ENCODE peak calls at places on chromosomes 13 and 19, in ten cellular contexts. One of them, this sample, is unnamed. For H3K4me1, the result is how much of the 10 kb centered on the place peaks cover.

GRCh38 chr13:28475916-28476725 is 18.8 kb downstream of the FLT1 start:
- DNase-seq in psoas muscle: no peak
- DNase-seq in heart right ventricle: no peak
- DNase-seq in cardiac muscle cell: peak
- DNase-seq in tibial nerve: no peak
- DNase-seq in colonic mucosa: no peak
- DNase-seq in tibial artery: no peak
- DNase-seq in transverse colon: no peak
- DNase-seq in CD8-positive, alpha-beta memory T cell: no peak
- DNase-seq in endodermal cell: no peak
- DNase-seq in this sample: no peak

GRCh38 chr19:2719910-2720776 is 1.0 kb downstream of the DIRAS1 start:
- DNase-seq in psoas muscle: no peak
- DNase-seq in heart right ventricle: peak
- DNase-seq in cardiac muscle cell: peak
- DNase-seq in tibial nerve: no peak
- DNase-seq in colonic mucosa: no peak
- DNase-seq in tibial artery: no peak
- DNase-seq in transverse colon: no peak
- DNase-seq in CD8-positive, alpha-beta memory T cell: no peak
- DNase-seq in endodermal cell: peak
- DNase-seq in this sample: no peak

GRCh38 chr13:71577127-71577526 is 289.9 kb downstream of the DACH1 start:
- DNase-seq in psoas muscle: no peak
- DNase-seq in heart right ventricle: no peak
- DNase-seq in cardiac muscle cell: peak
- DNase-seq in tibial nerve: no peak
- DNase-seq in colonic mucosa: no peak
- DNase-seq in tibial artery: no peak
- DNase-seq in transverse colon: no peak
- DNase-seq in CD8-positive, alpha-beta memory T cell: no peak
- DNase-seq in endodermal cell: no peak
- DNase-seq in this sample: no peak

GRCh38 chr13:40206241-40207109 is 460.0 kb downstream of the FOXO1 start:
- DNase-seq in psoas muscle: no peak
- DNase-seq in heart right ventricle: no peak
- DNase-seq in cardiac muscle cell: peak
- DNase-seq in tibial nerve: no peak
- DNase-seq in colonic mucosa: no peak
- DNase-seq in tibial artery: no peak
- DNase-seq in transverse colon: no peak
- DNase-seq in CD8-positive, alpha-beta memory T cell: no peak
- DNase-seq in endodermal cell: no peak
- DNase-seq in this sample: no peak

GRCh38 chr19:42081584-42082258 is 5.8 kb downstream of the ZNF574 start:
- DNase-seq in psoas muscle: no peak
- DNase-seq in heart right ventricle: no peak
- DNase-seq in cardiac muscle cell: peak
- DNase-seq in tibial nerve: no peak
- DNase-seq in colonic mucosa: peak
- DNase-seq in tibial artery: no peak
- DNase-seq in transverse colon: no peak
- DNase-seq in CD8-positive, alpha-beta memory T cell: no peak
- DNase-seq in endodermal cell: no peak
- DNase-seq in this sample: no peak

GRCh38 chr13:44373247-44373600 is 400 bp upstream of the SERP2 start:
- DNase-seq in psoas muscle: no peak
- DNase-seq in heart right ventricle: no peak
- DNase-seq in cardiac muscle cell: no peak
- DNase-seq in tibial nerve: no peak
- DNase-seq in colonic mucosa: no peak
- DNase-seq in tibial artery: no peak
- DNase-seq in transverse colon: no peak
- DNase-seq in CD8-positive, alpha-beta memory T cell: no peak
- DNase-seq in endodermal cell: peak
- DNase-seq in this sample: no peak

GRCh38 chr13:113852536-113853517 is 11.0 kb downstream of the GAS6 start:
- DNase-seq in psoas muscle: peak
- DNase-seq in heart right ventricle: no peak
- DNase-seq in cardiac muscle cell: no peak
- DNase-seq in tibial nerve: no peak
- DNase-seq in colonic mucosa: peak
- DNase-seq in tibial artery: peak
- DNase-seq in transverse colon: no peak
- DNase-seq in CD8-positive, alpha-beta memory T cell: no peak
- DNase-seq in endodermal cell: peak
- DNase-seq in this sample: no peak

GRCh38 chr13:40812724-40813445 is 23.5 kb downstream of the SLC25A15 start:
- DNase-seq in psoas muscle: no peak
- DNase-seq in heart right ventricle: no peak
- DNase-seq in cardiac muscle cell: peak
- DNase-seq in tibial nerve: no peak
- DNase-seq in colonic mucosa: no peak
- DNase-seq in tibial artery: no peak
- DNase-seq in transverse colon: no peak
- DNase-seq in CD8-positive, alpha-beta memory T cell: no peak
- DNase-seq in endodermal cell: no peak
- DNase-seq in this sample: no peak

GRCh38 chr19:43519436-43520088 is 7.4 kb downstream of the ETHE1 start:
- DNase-seq in psoas muscle: peak
- DNase-seq in heart right ventricle: peak
- DNase-seq in cardiac muscle cell: peak
- DNase-seq in tibial nerve: peak
- DNase-seq in colonic mucosa: peak
- DNase-seq in tibial artery: peak
- DNase-seq in transverse colon: peak
- DNase-seq in CD8-positive, alpha-beta memory T cell: peak
- DNase-seq in endodermal cell: peak
- DNase-seq in this sample: peak

DNA sequence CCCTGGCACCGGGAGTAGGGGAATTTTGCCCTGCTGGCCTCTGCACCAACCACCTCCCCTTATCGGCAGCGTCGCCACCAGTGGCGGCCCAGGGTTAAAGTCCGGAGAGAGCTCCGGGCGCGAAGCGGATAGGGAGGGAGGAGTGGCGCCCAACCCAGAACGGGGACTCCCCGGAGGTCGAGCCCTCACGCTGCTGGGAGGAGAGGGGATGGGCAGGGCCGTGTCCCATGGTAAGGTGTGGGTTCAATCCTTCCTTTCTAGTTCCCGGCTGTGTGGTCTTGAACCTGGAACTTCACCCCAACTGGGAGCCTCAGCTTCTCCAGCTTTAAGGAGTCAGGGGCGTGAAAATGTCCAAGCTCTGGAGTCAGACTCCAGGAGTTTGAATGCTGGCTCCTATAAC is 23.3 kb upstream of the BCL3 start:
- DNase-seq in psoas muscle: no peak
- DNase-seq in heart right ventricle: peak
- DNase-seq in cardiac muscle cell: no peak
- DNase-seq in tibial nerve: no peak
- DNase-seq in colonic mucosa: peak
- DNase-seq in tibial artery: peak
- DNase-seq in transverse colon: peak
- DNase-seq in CD8-positive, alpha-beta memory T cell: no peak
- DNase-seq in endodermal cell: no peak
- DNase-seq in this sample: no peak
- H3K4me1 ChIP-seq in psoas muscle: under half
- H3K4me1 ChIP-seq in heart right ventricle: under half
- H3K4me1 ChIP-seq in cardiac muscle cell: under half
- H3K4me1 ChIP-seq in tibial nerve: under half
- H3K4me1 ChIP-seq in colonic mucosa: under half
- H3K4me1 ChIP-seq in tibial artery: under half
- H3K4me1 ChIP-seq in transverse colon: half or more
- H3K4me1 ChIP-seq in CD8-positive, alpha-beta memory T cell: under half
- H3K4me1 ChIP-seq in endodermal cell: under half
- H3K4me1 ChIP-seq in this sample: under half

GRCh38 chr19:46954502-46955004 is 65.1 kb upstream of the NPAS1 start:
- DNase-seq in psoas muscle: no peak
- DNase-seq in heart right ventricle: no peak
- DNase-seq in cardiac muscle cell: no peak
- DNase-seq in tibial nerve: no peak
- DNase-seq in colonic mucosa: no peak
- DNase-seq in tibial artery: no peak
- DNase-seq in transverse colon: no peak
- DNase-seq in CD8-positive, alpha-beta memory T cell: no peak
- DNase-seq in endodermal cell: no peak
- DNase-seq in this sample: no peak
- H3K4me1 ChIP-seq in psoas muscle: under half
- H3K4me1 ChIP-seq in heart right ventricle: under half
- H3K4me1 ChIP-seq in cardiac muscle cell: under half
- H3K4me1 ChIP-seq in tibial nerve: under half
- H3K4me1 ChIP-seq in colonic mucosa: under half
- H3K4me1 ChIP-seq in tibial artery: half or more
- H3K4me1 ChIP-seq in transverse colon: half or more
- H3K4me1 ChIP-seq in CD8-positive, alpha-beta memory T cell: half or more
- H3K4me1 ChIP-seq in endodermal cell: under half
- H3K4me1 ChIP-seq in this sample: under half

GRCh38 chr13:110276553-110276950 is 30.4 kb downstream of the COL4A1 start:
- DNase-seq in psoas muscle: no peak
- DNase-seq in heart right ventricle: no peak
- DNase-seq in cardiac muscle cell: no peak
- DNase-seq in tibial nerve: no peak
- DNase-seq in colonic mucosa: no peak
- DNase-seq in tibial artery: no peak
- DNase-seq in transverse colon: no peak
- DNase-seq in CD8-positive, alpha-beta memory T cell: no peak
- DNase-seq in endodermal cell: no peak
- DNase-seq in this sample: no peak
- H3K4me1 ChIP-seq in psoas muscle: under half
- H3K4me1 ChIP-seq in heart right ventricle: under half
- H3K4me1 ChIP-seq in cardiac muscle cell: under half
- H3K4me1 ChIP-seq in tibial nerve: under half
- H3K4me1 ChIP-seq in colonic mucosa: under half
- H3K4me1 ChIP-seq in tibial artery: half or more
- H3K4me1 ChIP-seq in transverse colon: under half
- H3K4me1 ChIP-seq in CD8-positive, alpha-beta memory T cell: under half
- H3K4me1 ChIP-seq in endodermal cell: under half
- H3K4me1 ChIP-seq in this sample: under half

GRCh38 chr19:50432221-50432626 is 468 bp upstream of the MYBPC2 start:
- DNase-seq in psoas muscle: no peak
- DNase-seq in heart right ventricle: no peak
- DNase-seq in cardiac muscle cell: peak
- DNase-seq in tibial nerve: no peak
- DNase-seq in colonic mucosa: no peak
- DNase-seq in tibial artery: no peak
- DNase-seq in transverse colon: no peak
- DNase-seq in CD8-positive, alpha-beta memory T cell: no peak
- DNase-seq in endodermal cell: peak
- DNase-seq in this sample: no peak
- H3K4me1 ChIP-seq in psoas muscle: under half
- H3K4me1 ChIP-seq in heart right ventricle: under half
- H3K4me1 ChIP-seq in cardiac muscle cell: under half
- H3K4me1 ChIP-seq in tibial nerve: under half
- H3K4me1 ChIP-seq in colonic mucosa: under half
- H3K4me1 ChIP-seq in tibial artery: under half
- H3K4me1 ChIP-seq in transverse colon: under half
- H3K4me1 ChIP-seq in CD8-positive, alpha-beta memory T cell: under half
- H3K4me1 ChIP-seq in endodermal cell: under half
- H3K4me1 ChIP-seq in this sample: under half

GRCh38 chr13:110413311-110414040 is 106.4 kb downstream of the COL4A2 start:
- DNase-seq in psoas muscle: no peak
- DNase-seq in heart right ventricle: no peak
- DNase-seq in cardiac muscle cell: no peak
- DNase-seq in tibial nerve: no peak
- DNase-seq in colonic mucosa: no peak
- DNase-seq in tibial artery: no peak
- DNase-seq in transverse colon: no peak
- DNase-seq in CD8-positive, alpha-beta memory T cell: no peak
- DNase-seq in endodermal cell: no peak
- DNase-seq in this sample: no peak
- H3K4me1 ChIP-seq in psoas muscle: under half
- H3K4me1 ChIP-seq in heart right ventricle: half or more
- H3K4me1 ChIP-seq in cardiac muscle cell: under half
- H3K4me1 ChIP-seq in tibial nerve: under half
- H3K4me1 ChIP-seq in colonic mucosa: under half
- H3K4me1 ChIP-seq in tibial artery: half or more
- H3K4me1 ChIP-seq in transverse colon: under half
- H3K4me1 ChIP-seq in CD8-positive, alpha-beta memory T cell: under half
- H3K4me1 ChIP-seq in endodermal cell: under half
- H3K4me1 ChIP-seq in this sample: under half

DNA sequence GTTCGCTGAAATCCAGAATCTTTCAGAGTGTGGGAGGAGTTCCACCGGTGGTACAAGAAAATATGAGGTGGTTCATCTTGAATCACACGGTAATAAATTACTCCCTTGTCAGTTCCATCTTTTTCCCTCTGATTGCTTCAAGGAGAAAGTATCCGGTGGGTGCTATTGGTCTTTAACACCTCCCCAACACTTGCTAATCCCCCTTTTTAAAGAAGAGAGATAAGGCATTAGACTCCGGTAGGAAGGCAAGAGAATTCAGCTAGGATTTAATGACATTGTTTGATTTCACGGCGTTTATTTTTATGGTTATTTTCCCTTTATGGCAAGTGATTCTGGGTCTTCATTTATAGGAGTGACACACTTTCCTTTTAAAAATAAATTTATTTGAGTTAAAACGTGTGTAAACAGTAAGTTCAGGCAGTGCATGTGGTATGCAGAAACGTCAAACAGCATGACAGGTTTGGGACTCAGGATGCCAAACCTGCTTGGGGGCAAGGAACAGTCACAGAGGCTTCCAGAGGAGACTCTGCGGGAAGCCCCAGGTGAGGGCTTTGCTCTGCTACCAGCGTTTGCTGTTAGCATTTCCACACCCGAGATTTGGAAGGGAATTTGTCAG is 36.5 kb downstream of the TSHZ3 start:
- DNase-seq in psoas muscle: no peak
- DNase-seq in heart right ventricle: no peak
- DNase-seq in cardiac muscle cell: no peak
- DNase-seq in tibial nerve: no peak
- DNase-seq in colonic mucosa: no peak
- DNase-seq in tibial artery: no peak
- DNase-seq in transverse colon: no peak
- DNase-seq in CD8-positive, alpha-beta memory T cell: no peak
- DNase-seq in endodermal cell: no peak
- DNase-seq in this sample: no peak
- H3K4me1 ChIP-seq in psoas muscle: under half
- H3K4me1 ChIP-seq in heart right ventricle: under half
- H3K4me1 ChIP-seq in cardiac muscle cell: under half
- H3K4me1 ChIP-seq in tibial nerve: under half
- H3K4me1 ChIP-seq in colonic mucosa: under half
- H3K4me1 ChIP-seq in tibial artery: under half
- H3K4me1 ChIP-seq in transverse colon: under half
- H3K4me1 ChIP-seq in CD8-positive, alpha-beta memory T cell: under half
- H3K4me1 ChIP-seq in endodermal cell: under half
- H3K4me1 ChIP-seq in this sample: under half

DNA sequence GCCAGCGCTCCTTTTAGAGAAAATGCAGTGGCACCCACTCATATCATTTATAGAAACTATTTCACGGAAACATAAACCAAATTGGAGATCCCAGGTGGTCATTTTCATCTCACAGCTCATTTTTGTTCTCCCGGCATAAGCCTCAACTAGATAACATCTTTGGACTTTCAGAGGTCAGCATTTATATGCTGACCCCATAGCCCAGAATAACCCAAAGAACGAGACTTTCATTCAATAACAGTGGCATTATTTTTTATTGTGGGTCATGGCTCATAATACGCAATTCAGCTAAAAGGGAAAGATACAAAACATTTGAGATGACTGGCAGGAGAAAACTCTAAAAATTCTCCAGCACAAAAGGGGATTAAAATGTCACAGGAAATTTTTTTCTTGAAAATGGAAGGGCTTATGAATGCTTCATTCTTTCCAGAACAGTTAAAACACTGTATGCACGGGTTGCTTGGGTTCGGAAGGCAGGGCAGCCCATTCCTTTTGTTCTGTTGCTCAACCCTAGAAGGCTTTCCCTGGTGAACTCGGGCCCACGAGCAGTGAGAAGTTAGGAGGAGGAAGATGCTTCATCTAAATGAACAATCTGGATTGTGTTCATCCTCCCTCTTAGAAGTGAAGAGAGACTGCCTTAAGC is 24.0 kb downstream of the STARD13 start:
- DNase-seq in psoas muscle: no peak
- DNase-seq in heart right ventricle: no peak
- DNase-seq in cardiac muscle cell: no peak
- DNase-seq in tibial nerve: no peak
- DNase-seq in colonic mucosa: no peak
- DNase-seq in tibial artery: no peak
- DNase-seq in transverse colon: no peak
- DNase-seq in CD8-positive, alpha-beta memory T cell: no peak
- DNase-seq in endodermal cell: no peak
- DNase-seq in this sample: no peak
- H3K4me1 ChIP-seq in psoas muscle: half or more
- H3K4me1 ChIP-seq in heart right ventricle: under half
- H3K4me1 ChIP-seq in cardiac muscle cell: under half
- H3K4me1 ChIP-seq in tibial nerve: under half
- H3K4me1 ChIP-seq in colonic mucosa: under half
- H3K4me1 ChIP-seq in tibial artery: half or more
- H3K4me1 ChIP-seq in transverse colon: half or more
- H3K4me1 ChIP-seq in CD8-positive, alpha-beta memory T cell: under half
- H3K4me1 ChIP-seq in endodermal cell: under half
- H3K4me1 ChIP-seq in this sample: under half